ENCODE peak calls at places on chromosome 14, in seven cellular contexts. Y is AG09319, Q is prostate gland, A is HFF-Myc, J is brain microvascular endothelial cell, K is fibroblast of pulmonary artery, O is MM.1S. D is an unnamed sample.

GRCh38 chr14:54356172-54356571 is 40.6 kb upstream of the CDKN3 start:
- DNase-seq in Y (no peak), Q (no peak), A (peak; percentile 91), J (peak; percentile 61), K (no peak), O (no peak), D (no peak)

GRCh38 chr14:85336257-85336656 is 193.7 kb upstream of the FLRT2 start:
- DNase-seq in Y (no peak), Q (no peak), A (no peak), J (no peak), K (no peak), O (no peak), D (no peak)

GRCh38 chr14:90850487-90850886 is 34.3 kb upstream of the TTC7B start:
- DNase-seq in Y (no peak), Q (no peak), A (no peak), J (no peak), K (peak; percentile 71), O (no peak), D (no peak)

GRCh38 chr14:61420326-61420725 is 98.9 kb downstream of the PRKCH start:
- DNase-seq in Y (no peak), Q (peak; percentile 28), A (no peak), J (peak; percentile 29), K (no peak), O (no peak), D (no peak)

GRCh38 chr14:50677527-50678063 is 9.5 kb upstream of the SAV1 start:
- DNase-seq in Y (no peak), Q (peak; percentile 20), A (no peak), J (peak; percentile 39), K (peak; percentile 76), O (no peak), D (peak; percentile 57)

GRCh38 chr14:100530270-100531072 is 56.7 kb downstream of the BEGAIN start:
- DNase-seq in Y (no peak), Q (no peak), A (no peak), J (no peak), K (no peak), O (no peak), D (no peak)

GRCh38 chr14:29584992-29585391 is 342.7 kb downstream of the PRKD1 start:
- DNase-seq in Y (peak; percentile 75), Q (peak; percentile 14), A (peak; percentile 54), J (peak; percentile 52), K (peak; percentile 91), O (no peak), D (no peak)

GRCh38 chr14:56885795-56886194 is 75.5 kb upstream of the OTX2 start:
- DNase-seq in Y (no peak), Q (no peak), A (no peak), J (no peak), K (no peak), O (no peak), D (no peak)

GRCh38 chr14:104091927-104092771 is 6.6 kb downstream of the ASPG start:
- DNase-seq in Y (no peak), Q (no peak), A (no peak), J (no peak), K (no peak), O (no peak), D (no peak)

GRCh38 chr14:85531141-85531593 is 1.2 kb downstream of the FLRT2 start:
- DNase-seq in Y (peak; percentile 75), Q (peak; percentile 7), A (no peak), J (peak; percentile 74), K (peak; percentile 82), O (no peak), D (no peak)

GRCh38 chr14:34678306-34678705 is 36.1 kb downstream of the CFL2 start:
- DNase-seq in Y (no peak), Q (no peak), A (no peak), J (peak; percentile 33), K (peak; percentile 59), O (no peak), D (no peak)

GRCh38 chr14:52455291-52456088 is 96.8 kb downstream of the TXNDC16 start:
- DNase-seq in Y (no peak), Q (no peak), A (no peak), J (peak; percentile 41), K (peak; percentile 55), O (no peak), D (no peak)

GRCh38 chr14:92207012-92207927 is 85.5 kb downstream of the CPSF2 start:
- DNase-seq in Y (no peak), Q (no peak), A (no peak), J (no peak), K (no peak), O (no peak), D (no peak)

GRCh38 chr14:105021656-105022275 is 883 bp upstream of the CDCA4 start:
- DNase-seq in Y (no peak), Q (no peak), A (no peak), J (no peak), K (peak; percentile 37), O (peak; percentile 16), D (peak; percentile 75)

GRCh38 chr14:66003082-66003740 is 483.0 kb upstream of the CCDC196 start:
- DNase-seq in Y (no peak), Q (no peak), A (no peak), J (no peak), K (no peak), O (no peak), D (no peak)

GRCh38 chr14:92456215-92457017 is 57.2 kb upstream of the RIN3 start:
- DNase-seq in Y (peak; percentile 54), Q (peak; percentile 35), A (no peak), J (peak; percentile 59), K (peak; percentile 83), O (peak; percentile 41), D (peak; percentile 82)

GRCh38 chr14:55556929-55557623 is 22.9 kb upstream of the KTN1 start:
- DNase-seq in Y (peak; percentile 88), Q (peak; percentile 87), A (peak; percentile 61), J (peak; percentile 60), K (peak; percentile 93), O (no peak), D (no peak)

GRCh38 chr14:105006831-105007592 is 13.9 kb downstream of the CDCA4 start:
- DNase-seq in Y (no peak), Q (no peak), A (no peak), J (no peak), K (no peak), O (no peak), D (no peak)

GRCh38 chr14:57066887-57067513 is 201.7 kb downstream of the EXOC5 start:
- DNase-seq in Y (no peak), Q (peak; percentile 18), A (no peak), J (peak; percentile 14), K (peak; percentile 17), O (peak; percentile 36), D (peak; percentile 54)

DNA sequence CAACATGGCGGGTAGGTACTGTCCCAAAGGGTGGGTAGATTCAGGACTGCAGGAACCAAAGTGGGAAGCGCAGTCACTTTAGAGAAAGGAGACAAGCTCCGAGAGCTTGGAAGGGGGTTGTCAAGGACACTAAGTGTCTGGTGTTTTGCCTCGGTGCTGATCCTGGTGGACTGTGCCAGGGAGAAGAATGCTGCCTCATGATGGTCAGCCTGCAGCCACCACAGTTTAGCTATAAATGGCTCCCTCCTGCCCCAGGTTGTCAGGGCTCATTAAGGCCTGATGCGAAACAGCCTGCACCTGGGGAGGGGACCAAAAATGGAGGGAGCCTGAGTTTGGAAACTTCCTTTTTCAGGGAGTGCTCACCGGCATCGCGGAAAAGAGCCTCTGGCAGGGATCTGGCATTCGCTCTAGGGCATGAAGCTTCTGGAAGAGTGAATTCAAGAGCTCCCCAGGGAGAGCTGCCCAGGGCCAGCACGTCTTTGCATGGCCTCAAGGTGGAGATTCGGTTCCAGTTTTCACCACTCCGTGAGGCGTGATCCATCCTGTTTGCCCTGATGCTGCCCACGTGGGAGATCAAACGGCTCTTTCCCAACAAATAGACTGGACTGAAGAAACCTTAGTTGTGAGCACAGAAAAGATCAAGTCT is 164.0 kb downstream of the FOXN3 start:
- DNase-seq in Y (no peak), Q (peak; percentile 46), A (no peak), J (no peak), K (peak; percentile 17), O (no peak), D (no peak)
- TF ChIP-seq CTCF in Y (no peak), Q (peak; percentile 51), A (peak; percentile 9), J (peak; percentile 38), K (no peak), O (no peak), D (no peak)

GRCh38 chr14:95698287-95698686 is 12.1 kb downstream of the TCL1B start:
- DNase-seq in Y (no peak), Q (no peak), A (no peak), J (no peak), K (no peak), O (no peak), D (no peak)

GRCh38 chr14:95695913-95696312 is 9.7 kb downstream of the TCL1B start:
- DNase-seq in Y (no peak), Q (no peak), A (no peak), J (no peak), K (no peak), O (no peak), D (peak; percentile 35)

GRCh38 chr14:95696741-95697140 is 10.5 kb downstream of the TCL1B start:
- DNase-seq in Y (no peak), Q (no peak), A (no peak), J (no peak), K (no peak), O (no peak), D (no peak)

GRCh38 chr14:95699397-95699796 is 13.2 kb downstream of the TCL1B start:
- DNase-seq in Y (no peak), Q (no peak), A (no peak), J (no peak), K (no peak), O (no peak), D (peak; percentile 75)

GRCh38 chr14:95697764-95698163 is 11.5 kb downstream of the TCL1B start:
- DNase-seq in Y (no peak), Q (no peak), A (no peak), J (no peak), K (no peak), O (no peak), D (peak; percentile 78)
- TF ChIP-seq CTCF in Y (no peak), Q (no peak), A (no peak), J (no peak), K (no peak), O (no peak), D (no peak)

GRCh38 chr14:101583006-101583708 is 21.9 kb downstream of the DIO3 start:
- DNase-seq in Y (no peak), Q (no peak), A (no peak), J (no peak), K (no peak), O (no peak), D (no peak)

GRCh38 chr14:101585211-101585610 is 23.9 kb downstream of the DIO3 start:
- DNase-seq in Y (no peak), Q (no peak), A (no peak), J (no peak), K (no peak), O (no peak), D (no peak)

GRCh38 chr14:101583709-101584048 is 22.4 kb downstream of the DIO3 start:
- DNase-seq in Y (no peak), Q (no peak), A (no peak), J (no peak), K (no peak), O (no peak), D (no peak)

GRCh38 chr14:101582294-101582693 is 21.0 kb downstream of the DIO3 start:
- DNase-seq in Y (no peak), Q (no peak), A (no peak), J (no peak), K (no peak), O (no peak), D (no peak)

GRCh38 chr14:101584049-101584859 is 23.0 kb downstream of the DIO3 start:
- DNase-seq in Y (peak; percentile 61), Q (no peak), A (peak; percentile 87), J (no peak), K (peak; percentile 36), O (no peak), D (no peak)
- TF ChIP-seq CTCF in Y (no peak), Q (no peak), A (no peak), J (no peak), K (no peak), O (no peak), D (no peak)

GRCh38 chr14:21317433-21317832 is 37.5 kb downstream of the RPGRIP1 start:
- DNase-seq in Y (no peak), Q (no peak), A (no peak), J (no peak), K (no peak), O (no peak), D (peak; percentile 29)
- TF ChIP-seq CTCF in Y (no peak), Q (no peak), A (no peak), J (no peak), K (no peak), O (no peak), D (no peak)